ENCODE peak calls at places on chromosomes 2 and 18, in five cellular contexts. O is lower lobe of right lung, S is astrocyte of the cerebellum, I is keratinocyte, H is SW480. X is an unnamed sample.
A peak's percentile ranks its signal among the peaks of the same experiment; 100 is the strongest.

GRCh38 chr18:47724186-47724975 is 206.1 kb downstream of the SMAD2 start:
- DNase-seq in S (no peak), O (no peak), H (no peak), I (no peak), X (no peak)

GRCh38 chr2:44551001-44551400 is 189.3 kb downstream of the CAMKMT start:
- DNase-seq in H (no peak), S (no peak), O (no peak), I (no peak), X (no peak)

GRCh38 chr2:38274286-38275276 is 102.5 kb downstream of the ATL2 start:
- DNase-seq in H (peak; percentile 84), I (no peak), S (peak; percentile 87), O (no peak), X (no peak)

GRCh38 chr2:11028407-11028916 is 116.7 kb downstream of the KCNF1 start:
- DNase-seq in O (no peak), I (no peak), S (no peak), H (no peak), X (no peak)

GRCh38 chr2:69798909-69799526 is 30.4 kb upstream of the GMCL1 start:
- DNase-seq in S (peak; percentile 9), H (no peak), O (no peak), I (peak; percentile 28), X (no peak)

GRCh38 chr2:240448387-240449274 is 13.2 kb downstream of the GPC1 start:
- DNase-seq in S (no peak), I (no peak), O (no peak), H (no peak), X (no peak)

GRCh38 chr2:19686439-19686838 is 215.3 kb downstream of the TTC32 start:
- DNase-seq in I (no peak), S (no peak), H (no peak), O (no peak), X (no peak)

GRCh38 chr2:238507836-238508235 is 81.1 kb downstream of the ASB1 start:
- DNase-seq in I (no peak), H (no peak), S (no peak), O (no peak), X (no peak)

GRCh38 chr18:77749189-77749588 is 499.5 kb downstream of the GALR1 start:
- DNase-seq in H (no peak), O (no peak), S (no peak), I (no peak), X (no peak)

GRCh38 chr2:213229814-213230213 is 54.5 kb upstream of the SPAG16 start:
- DNase-seq in H (peak; percentile 29), I (no peak), S (peak; percentile 38), O (no peak), X (no peak)

GRCh38 chr2:40403233-40403841 is 48.6 kb downstream of the SLC8A1 start:
- DNase-seq in O (no peak), H (no peak), I (peak; percentile 87), S (peak; percentile 18), X (no peak)

GRCh38 chr2:181523756-181524155 is 66.6 kb downstream of the ITGA4 start:
- DNase-seq in I (no peak), S (no peak), O (no peak), H (no peak), X (no peak)

GRCh38 chr2:212228651-212229253 is 309.9 kb downstream of the ERBB4 start:
- DNase-seq in O (no peak), H (no peak), S (no peak), I (no peak), X (no peak)

GRCh38 chr2:147174824-147175254 is 670.0 kb upstream of the ACVR2A start:
- DNase-seq in S (no peak), I (no peak), O (no peak), H (no peak), X (no peak)

GRCh38 chr18:38464024-38464423 is 898.4 kb upstream of the CELF4 start:
- DNase-seq in S (no peak), I (no peak), H (no peak), O (no peak), X (no peak)

GRCh38 chr18:35376393-35376741 is 770 bp downstream of the ZNF396 start:
- DNase-seq in S (no peak), H (no peak), O (peak; percentile 73), I (no peak), X (peak; percentile 46)

GRCh38 chr2:64727013-64727767 is 73.5 kb upstream of the SERTAD2 start:
- DNase-seq in S (no peak), H (no peak), O (no peak), I (no peak), X (no peak)

GRCh38 chr2:237124820-237125219 is 39.1 kb downstream of the COPS8 start:
- DNase-seq in O (no peak), H (no peak), S (no peak), I (no peak), X (no peak)

GRCh38 chr2:113166187-113166645 is 7.6 kb upstream of the PSD4 start:
- DNase-seq in S (no peak), H (no peak), I (no peak), O (no peak), X (no peak)

GRCh38 chr2:181876614-181877063 is 14.9 kb upstream of the ITPRID2 start:
- DNase-seq in O (no peak), S (no peak), I (peak; percentile 81), H (peak; percentile 80), X (no peak)

GRCh38 chr2:140108706-140109472 is 1328.7 kb upstream of the NXPH2 start:
- DNase-seq in I (no peak), O (no peak), S (no peak), H (no peak), X (no peak)

GRCh38 chr2:215659650-215660049 is 223.8 kb upstream of the FN1 start:
- DNase-seq in O (no peak), I (no peak), H (no peak), S (no peak), X (no peak)

GRCh38 chr2:15756011-15756550 is 164.4 kb downstream of the DDX1 start:
- DNase-seq in O (no peak), H (no peak), S (no peak), I (no peak), X (no peak)

GRCh38 chr2:45342-46130 is 769 bp downstream of the FAM110C start:
- DNase-seq in O (no peak), H (peak; percentile 32), S (no peak), I (no peak), X (no peak)

GRCh38 chr2:102122115-102122514 is 20.4 kb upstream of the IL1R1 start:
- DNase-seq in O (no peak), I (no peak), H (no peak), S (peak; percentile 87), X (no peak)

GRCh38 chr2:30761226-30761625 is 46.0 kb downstream of the CAPN13 start:
- DNase-seq in H (no peak), S (no peak), O (no peak), I (no peak), X (no peak)

GRCh38 chr18:59951591-59951990 is 51.8 kb downstream of the PMAIP1 start:
- DNase-seq in I (no peak), O (no peak), H (no peak), S (no peak), X (no peak)

GRCh38 chr2:221716434-221717303 is 144.6 kb upstream of the EPHA4 start:
- DNase-seq in S (no peak), O (no peak), H (peak; percentile 2), I (no peak), X (no peak)

GRCh38 chr2:237614151-237614720 is 13.2 kb upstream of the LRRFIP1 start:
- DNase-seq in O (no peak), I (no peak), H (peak; percentile 86), S (peak; percentile 18), X (no peak)

GRCh38 chr2:183204397-183204796 is 80.2 kb downstream of the NUP35 start:
- DNase-seq in H (no peak), O (no peak), S (no peak), I (no peak), X (no peak)

GRCh38 chr2:222315443-222316121 is 16.8 kb upstream of the PAX3 start:
- DNase-seq in I (no peak), H (no peak), S (no peak), O (no peak), X (no peak)

X was measured in left ventricle myocardium superior.